ENCODE peak calls at places on chromosomes 12 and 14, in four cellular contexts. One of them, this sample, is unnamed. For H3K36me3 and H3K4me1, the result is how much of the 10 kb centered on the place peaks cover.

GRCh38 chr12:32983332-32983731 is 86.8 kb upstream of the PKP2 start:
- DNase-seq in astrocyte: no peak
- DNase-seq in breast epithelium: no peak
- DNase-seq in stomach: no peak
- DNase-seq in this sample: no peak

GRCh38 chr12:58028294-58028693 is 86.9 kb downstream of the ATP23 start:
- DNase-seq in astrocyte: peak
- DNase-seq in breast epithelium: no peak
- DNase-seq in stomach: no peak
- DNase-seq in this sample: no peak

GRCh38 chr12:92020983-92021664 is 124.5 kb downstream of the BTG1 start:
- DNase-seq in astrocyte: no peak
- DNase-seq in breast epithelium: no peak
- DNase-seq in stomach: no peak
- DNase-seq in this sample: no peak

GRCh38 chr12:109018276-109018675 is 2.6 kb downstream of the SVOP start:
- DNase-seq in astrocyte: no peak
- DNase-seq in breast epithelium: no peak
- DNase-seq in stomach: no peak
- DNase-seq in this sample: no peak

GRCh38 chr12:23611320-23611719 is 338.1 kb downstream of the SOX5 start:
- DNase-seq in astrocyte: peak
- DNase-seq in breast epithelium: no peak
- DNase-seq in stomach: no peak
- DNase-seq in this sample: no peak

GRCh38 chr14:92392726-92393125 is 69.8 kb downstream of the SLC24A4 start:
- DNase-seq in astrocyte: no peak
- DNase-seq in breast epithelium: no peak
- DNase-seq in stomach: no peak
- DNase-seq in this sample: no peak

GRCh38 chr14:90060965-90061848 is 587 bp upstream of the KCNK13 start:
- DNase-seq in astrocyte: no peak
- DNase-seq in breast epithelium: no peak
- DNase-seq in stomach: no peak
- DNase-seq in this sample: peak

GRCh38 chr14:65237956-65238355 is 135.6 kb upstream of the MAX start:
- DNase-seq in astrocyte: no peak
- DNase-seq in breast epithelium: no peak
- DNase-seq in stomach: peak
- DNase-seq in this sample: no peak

GRCh38 chr12:1635656-1636055 is 6.6 kb downstream of the WNT5B start:
- DNase-seq in astrocyte: no peak
- DNase-seq in breast epithelium: no peak
- DNase-seq in stomach: no peak
- DNase-seq in this sample: no peak
- H3K36me3 ChIP-seq in astrocyte: under half
- H3K36me3 ChIP-seq in breast epithelium: under half
- H3K36me3 ChIP-seq in stomach: under half
- H3K36me3 ChIP-seq in this sample: under half

GRCh38 chr12:88144037-88144436 is 1.9 kb downstream of the TMTC3 start:
- DNase-seq in astrocyte: no peak
- DNase-seq in breast epithelium: no peak
- DNase-seq in stomach: no peak
- DNase-seq in this sample: no peak
- H3K4me3 ChIP-seq in astrocyte: no peak
- H3K4me3 ChIP-seq in breast epithelium: no peak
- H3K4me3 ChIP-seq in stomach: no peak
- H3K4me3 ChIP-seq in this sample: no peak

GRCh38 chr14:103395245-103395644 is 10.0 kb downstream of the MARK3 start:
- DNase-seq in astrocyte: no peak
- DNase-seq in breast epithelium: no peak
- DNase-seq in stomach: no peak
- DNase-seq in this sample: no peak
- H3K4me1 ChIP-seq in astrocyte: under half
- H3K4me1 ChIP-seq in breast epithelium: under half
- H3K4me1 ChIP-seq in stomach: half or more
- H3K4me1 ChIP-seq in this sample: half or more

DNA sequence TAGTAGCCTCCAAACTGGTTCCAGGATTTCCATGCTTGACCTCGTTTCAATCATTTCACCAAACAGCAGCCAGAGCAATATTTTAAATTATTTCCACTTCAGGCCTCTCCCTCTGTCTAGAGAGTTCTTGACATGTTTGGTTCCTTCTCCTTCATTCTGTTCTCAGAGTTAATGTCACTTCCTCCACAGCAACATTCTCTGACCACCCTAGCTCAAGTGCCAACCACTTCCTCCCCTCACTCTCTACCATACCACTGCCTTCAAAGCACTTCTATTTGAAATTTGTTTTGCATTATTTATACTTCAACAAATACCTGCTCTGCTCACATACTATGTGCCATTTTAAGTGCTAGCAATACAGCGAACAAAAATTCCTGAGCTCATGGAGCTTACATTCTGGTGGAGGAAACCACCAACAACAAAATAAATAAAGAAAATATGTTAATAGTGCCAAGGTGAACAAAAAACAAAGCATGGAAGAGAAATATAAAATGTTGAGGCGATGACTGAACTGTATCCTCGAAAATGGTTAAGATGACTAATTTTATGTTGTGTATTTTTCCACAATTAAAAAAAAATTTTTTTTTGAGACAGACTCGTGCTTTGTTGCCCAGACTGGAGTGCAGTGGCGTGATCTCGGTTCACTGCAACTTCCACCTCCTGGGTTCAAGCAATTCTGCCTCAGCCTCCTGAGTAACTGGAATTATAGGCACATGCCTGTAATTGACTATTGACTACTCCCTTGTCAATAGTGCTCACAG is 17.3 kb downstream of the BAZ1A start:
- DNase-seq in astrocyte: no peak
- DNase-seq in breast epithelium: no peak
- DNase-seq in stomach: no peak
- DNase-seq in this sample: no peak
- H3K36me3 ChIP-seq in astrocyte: under half
- H3K36me3 ChIP-seq in breast epithelium: under half
- H3K36me3 ChIP-seq in stomach: under half
- H3K36me3 ChIP-seq in this sample: half or more

GRCh38 chr14:52729585-52729924 is 411 bp upstream of the STYX start:
- DNase-seq in astrocyte: no peak
- DNase-seq in breast epithelium: no peak
- DNase-seq in stomach: no peak
- DNase-seq in this sample: no peak
- H3K4me3 ChIP-seq in astrocyte: peak
- H3K4me3 ChIP-seq in breast epithelium: peak
- H3K4me3 ChIP-seq in stomach: peak
- H3K4me3 ChIP-seq in this sample: peak

DNA sequence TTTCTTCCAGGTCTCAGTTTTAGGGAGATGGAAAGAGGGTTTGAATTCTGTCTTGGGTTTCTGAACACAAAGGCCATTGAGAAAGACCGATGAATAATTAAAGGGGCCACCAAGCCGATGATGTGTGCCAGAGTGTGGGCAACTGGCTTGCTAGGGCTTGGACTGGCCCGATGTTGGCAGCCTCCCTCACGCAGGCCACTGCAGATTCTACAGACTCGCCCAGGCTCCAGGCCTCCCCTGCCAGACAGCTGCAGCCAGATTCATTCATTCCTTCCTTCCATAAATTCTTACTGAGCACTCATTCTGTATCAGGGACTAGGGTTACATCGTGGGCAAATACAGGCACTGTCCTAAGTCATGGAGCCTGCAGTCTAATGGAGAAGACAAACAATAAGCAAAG is 34.9 kb downstream of the ACTN1 start:
- DNase-seq in astrocyte: no peak
- DNase-seq in breast epithelium: no peak
- DNase-seq in stomach: no peak
- DNase-seq in this sample: no peak
- H3K4me1 ChIP-seq in astrocyte: half or more
- H3K4me1 ChIP-seq in breast epithelium: half or more
- H3K4me1 ChIP-seq in stomach: half or more
- H3K4me1 ChIP-seq in this sample: half or more